ENCODE peak calls at places on chromosomes 2 and 18, in seven cellular contexts. K is upper lobe of right lung, L is Peyer's patch, X is fibroblast of lung, P is heart left ventricle, U is neural progenitor cell, B is heart right ventricle. W is an unnamed sample.
A peak's percentile ranks its signal among the peaks of the same experiment; 100 is the strongest.

GRCh38 chr2:25001329-25001637 is 29.5 kb upstream of the DNAJC27 start:
- DNase-seq in L (no peak), X (no peak), K (no peak), B (no peak), P (no peak), U (no peak), W (no peak)

GRCh38 chr2:212968284-212969081 is 182.9 kb downstream of the IKZF2 start:
- DNase-seq in B (no peak), P (no peak), K (no peak), X (no peak), U (peak; percentile 19), L (no peak), W (no peak)

GRCh38 chr18:56953444-56953843 is 193.4 kb upstream of the BOD1L2 start:
- DNase-seq in B (no peak), P (no peak), L (no peak), K (no peak), U (no peak), X (no peak), W (no peak)

GRCh38 chr2:82320296-82320695 is 2015.7 kb upstream of the LRRTM1 start:
- DNase-seq in P (no peak), U (no peak), X (no peak), K (no peak), B (no peak), L (no peak), W (no peak)

GRCh38 chr18:77087391-77088141 is 45.0 kb downstream of the MBP start:
- DNase-seq in U (peak; percentile 73), K (peak; percentile 83), L (no peak), P (no peak), X (peak; percentile 63), B (peak; percentile 58), W (peak; percentile 36)

GRCh38 chr2:10264506-10265327 is 38.0 kb upstream of the HPCAL1 start:
- DNase-seq in B (no peak), P (no peak), K (peak; percentile 47), X (no peak), L (peak; percentile 39), U (no peak), W (no peak)

GRCh38 chr18:9708057-9708881 is at the start of gene RAB31:
- DNase-seq in X (peak; percentile 69), B (peak; percentile 78), U (peak; percentile 74), K (peak; percentile 92), P (peak; percentile 87), L (peak; percentile 69), W (peak; percentile 29)

GRCh38 chr2:72415256-72415655 is 267.6 kb upstream of the CYP26B1 start:
- DNase-seq in K (no peak), B (no peak), P (no peak), X (peak; percentile 28), U (no peak), L (no peak), W (no peak)

GRCh38 chr2:11505652-11506610 is 27.9 kb upstream of the GREB1 start:
- DNase-seq in U (no peak), B (no peak), P (no peak), L (no peak), K (no peak), X (no peak), W (no peak)

GRCh38 chr18:22342625-22343024 is 75.1 kb downstream of the CTAGE1 start:
- DNase-seq in X (peak; percentile 65), L (peak; percentile 74), K (peak; percentile 80), P (no peak), B (no peak), U (no peak), W (peak; percentile 85)

GRCh38 chr2:111048856-111049551 is 71.7 kb upstream of the BCL2L11 start:
- DNase-seq in X (no peak), B (no peak), L (no peak), U (no peak), P (no peak), K (no peak), W (no peak)

GRCh38 chr2:73203055-73203681 is 794 bp downstream of the NOTO start:
- DNase-seq in K (peak; percentile 73), L (no peak), U (peak; percentile 34), P (no peak), X (peak; percentile 5), B (no peak), W (no peak)

GRCh38 chr18:23238152-23238531 is 102.9 kb downstream of the CABLES1 start:
- DNase-seq in U (no peak), L (no peak), X (peak; percentile 81), K (no peak), P (peak; percentile 40), B (peak; percentile 51), W (peak; percentile 82)

GRCh38 chr2:60465736-60466135 is 87.7 kb downstream of the BCL11A start:
- DNase-seq in P (no peak), L (no peak), X (no peak), U (no peak), K (no peak), B (no peak), W (peak; percentile 63)

GRCh38 chr18:49162226-49162848 is 211.6 kb upstream of the SMAD7 start:
- DNase-seq in L (no peak), K (no peak), P (no peak), U (no peak), X (no peak), B (no peak), W (peak; percentile 84)

GRCh38 chr2:180720861-180721260 is 259.5 kb upstream of the UBE2E3 start:
- DNase-seq in U (no peak), P (no peak), X (no peak), B (no peak), K (no peak), L (no peak), W (no peak)

GRCh38 chr2:45755585-45756330 is 104.3 kb downstream of the PRKCE start:
- DNase-seq in P (no peak), K (no peak), L (no peak), U (peak; percentile 58), B (no peak), X (peak; percentile 65), W (no peak)

GRCh38 chr18:34550902-34551301 is 159.2 kb upstream of the DTNA start:
- DNase-seq in U (no peak), B (no peak), X (no peak), P (no peak), L (no peak), K (no peak), W (no peak)

GRCh38 chr18:21598726-21599584 is 1.5 kb downstream of the ESCO1 start:
- DNase-seq in X (no peak), L (peak; percentile 51), P (no peak), U (no peak), B (no peak), K (no peak), W (peak; percentile 20)

GRCh38 chr18:74918276-74918675 is 290.7 kb downstream of the PTGR3 start:
- DNase-seq in X (no peak), U (no peak), K (no peak), P (no peak), L (no peak), B (no peak), W (no peak)

GRCh38 chr18:45670281-45670962 is 53.6 kb upstream of the SLC14A1 start:
- DNase-seq in P (no peak), X (peak; percentile 78), B (peak; percentile 17), K (no peak), U (no peak), L (no peak), W (peak; percentile 49)

GRCh38 chr18:28078849-28079248 is 98.1 kb downstream of the CDH2 start:
- DNase-seq in X (no peak), K (no peak), P (no peak), U (no peak), L (no peak), B (no peak), W (no peak)

GRCh38 chr18:71831039-71831438 is 713.1 kb downstream of the CBLN2 start:
- DNase-seq in P (no peak), U (no peak), B (no peak), K (no peak), L (no peak), X (peak; percentile 79), W (no peak)

DNA sequence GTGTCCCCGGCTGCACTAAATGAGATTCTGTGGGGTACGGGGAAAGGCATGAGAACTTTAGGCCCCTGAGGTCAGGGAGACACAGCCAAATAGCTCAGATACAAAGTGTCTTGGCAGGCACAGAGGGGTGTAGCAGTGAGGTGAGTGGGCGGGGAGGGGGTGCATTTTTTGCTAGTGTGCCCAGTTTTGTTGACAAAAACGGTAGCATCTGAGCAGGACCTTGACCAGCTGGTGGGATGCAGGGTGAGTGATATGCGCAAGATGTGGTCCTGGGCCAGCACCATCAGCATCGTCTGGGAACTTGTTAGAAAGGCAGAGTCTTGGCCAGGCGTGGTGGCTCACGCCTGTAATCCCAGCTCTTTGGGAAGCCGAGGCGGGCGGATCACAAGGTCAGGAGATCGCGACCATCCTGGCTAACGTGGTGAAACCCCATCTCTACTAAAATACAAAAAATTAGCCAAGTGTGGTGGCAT is 127.3 kb upstream of the LGALSL start:
- DNase-seq in X (no peak), B (no peak), K (no peak), L (no peak), P (no peak), U (no peak), W (no peak)
- H3K4me1 ChIP-seq in X (peaks cover 7% of the 10 kb centered on the region), B (peaks cover 45% of the 10 kb centered on the region), K (peaks cover 39% of the 10 kb centered on the region), L (peaks cover 15% of the 10 kb centered on the region), P (peaks cover 44% of the 10 kb centered on the region), U (peaks cover 25% of the 10 kb centered on the region), W (peaks cover 4% of the 10 kb centered on the region)

GRCh38 chr2:201872576-201872975 is 66.2 kb downstream of the CDK15 start:
- DNase-seq in B (no peak), K (no peak), U (peak; percentile 85), P (no peak), X (no peak), L (no peak), W (no peak)
- H3K27ac ChIP-seq in B (no peak overlapping the region), K (no peak overlapping the region), U (peak overlapping the region; percentile 73), P (no peak overlapping the region), X (no peak overlapping the region), L (no peak overlapping the region), W (no peak overlapping the region)

GRCh38 chr2:203446071-203446481 is 89.0 kb downstream of the RAPH1 start:
- DNase-seq in P (no peak), U (no peak), K (no peak), L (no peak), B (no peak), X (peak; percentile 77), W (no peak)
- H3K36me3 ChIP-seq in P (peaks cover 89% of the 10 kb centered on the region), U (no peaks in the 10 kb centered on the region), K (peaks cover 78% of the 10 kb centered on the region), L (no peaks in the 10 kb centered on the region), B (peaks cover 90% of the 10 kb centered on the region), X (peaks cover 2% of the 10 kb centered on the region), W (peaks cover 4% of the 10 kb centered on the region)

DNA sequence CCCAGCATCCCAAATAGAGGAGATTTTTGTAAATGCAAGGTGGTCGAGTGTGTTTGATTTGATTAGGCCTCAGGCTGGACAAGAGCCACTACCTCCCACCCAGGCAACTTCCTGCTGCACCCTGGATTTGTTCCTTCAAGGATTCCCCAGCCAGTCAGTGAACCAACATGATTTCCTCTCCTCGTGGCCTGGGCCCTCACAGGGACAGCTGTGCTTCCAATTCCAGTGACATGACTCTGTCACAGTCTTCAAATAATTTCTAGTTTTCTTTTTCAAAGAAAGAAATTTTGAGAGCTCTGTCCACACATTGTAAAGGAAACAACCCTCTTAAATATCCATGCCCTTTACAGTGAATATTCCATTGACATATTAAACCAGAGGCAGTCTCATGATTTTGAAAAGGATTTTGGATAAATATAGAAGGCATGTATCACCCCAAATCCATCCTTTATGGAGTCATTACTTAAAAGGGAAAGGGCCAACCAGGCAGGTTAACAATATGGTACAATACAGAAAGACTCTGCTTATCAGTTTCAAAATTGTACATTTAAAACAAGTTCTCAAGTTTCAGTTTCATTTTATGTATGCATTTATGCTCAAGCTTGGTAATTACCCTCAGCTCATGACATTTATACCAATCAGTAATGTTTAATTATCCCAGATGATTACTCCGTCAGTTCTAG is 121.3 kb upstream of the FOSL2 start:
- DNase-seq in P (no peak), L (no peak), B (no peak), U (no peak), X (no peak), K (no peak), W (peak; percentile 49)
- H3K4me1 ChIP-seq in P (peaks cover 54% of the 10 kb centered on the region), L (peaks cover 8% of the 10 kb centered on the region), B (peaks cover 45% of the 10 kb centered on the region), U (peaks cover 13% of the 10 kb centered on the region), X (peaks cover 16% of the 10 kb centered on the region), K (peaks cover 7% of the 10 kb centered on the region), W (peaks cover 22% of the 10 kb centered on the region)

W was measured in small intestine.